ENCODE peak calls at places on chromosomes 7 and 10, in five cellular contexts. A, K, N, S and I are unnamed samples.
A peak's percentile ranks its signal among the peaks of the same experiment; 100 is the strongest.

GRCh38 chr10:97279121-97279815 is 13.2 kb downstream of the ARHGAP19 start:
- DNase-seq in A (peak; percentile 78), K (no peak), N (no peak), S (no peak), I (no peak)

GRCh38 chr7:71735961-71736556 is 604.1 kb downstream of the GALNT17 start:
- DNase-seq in A (peak; percentile 51), K (peak; percentile 21), N (peak; percentile 56), S (peak; percentile 43), I (no peak)

GRCh38 chr7:105924950-105925349 is 38.1 kb upstream of the CDHR3 start:
- DNase-seq in A (no peak), K (no peak), N (no peak), S (no peak), I (peak; percentile 44)

GRCh38 chr10:127549009-127549408 is at the start of gene NPS:
- DNase-seq in A (no peak), K (no peak), N (no peak), S (no peak), I (no peak)

GRCh38 chr7:143289421-143289820 is 1.3 kb downstream of the CASP2 start:
- DNase-seq in A (no peak), K (no peak), N (no peak), S (no peak), I (no peak)

GRCh38 chr7:123748171-123748733 is 551 bp downstream of the WASL start:
- DNase-seq in A (no peak), K (peak; percentile 48), N (peak; percentile 72), S (no peak), I (no peak)

GRCh38 chr7:38846280-38846679 is 62.7 kb downstream of the VPS41 start:
- DNase-seq in A (peak; percentile 12), K (peak; percentile 21), N (peak; percentile 29), S (no peak), I (no peak)

GRCh38 chr10:75544923-75545322 is 113.5 kb downstream of the LRMDA start:
- DNase-seq in A (no peak), K (no peak), N (no peak), S (no peak), I (no peak)

GRCh38 chr10:120077707-120078492 is 185.4 kb downstream of the SEC23IP start:
- DNase-seq in A (no peak), K (no peak), N (no peak), S (no peak), I (peak; percentile 9)

GRCh38 chr10:8331387-8331786 is 276.9 kb downstream of the GATA3 start:
- DNase-seq in A (no peak), K (no peak), N (no peak), S (no peak), I (no peak)

GRCh38 chr10:79079074-79079397 is 10.3 kb downstream of the ZMIZ1 start:
- DNase-seq in A (no peak), K (no peak), N (no peak), S (no peak), I (no peak)

GRCh38 chr10:60388709-60389241 is 900 bp downstream of the ANK3 start:
- DNase-seq in A (no peak), K (no peak), N (no peak), S (no peak), I (no peak)

GRCh38 chr10:60387531-60387930 is 2.1 kb downstream of the ANK3 start:
- DNase-seq in A (no peak), K (no peak), N (no peak), S (no peak), I (no peak)

GRCh38 chr10:60389413-60390009 is at the start of gene ANK3:
- DNase-seq in A (no peak), K (no peak), N (no peak), S (no peak), I (no peak)

GRCh38 chr10:60388116-60388515 is 1.6 kb downstream of the ANK3 start:
- DNase-seq in A (no peak), K (no peak), N (no peak), S (no peak), I (no peak)

GRCh38 chr10:60390224-60390626 is 550 bp upstream of the ANK3 start:
- DNase-seq in A (no peak), K (no peak), N (no peak), S (no peak), I (no peak)
- TF ChIP-seq CHD2 in A (no peak), K (no peak), N (no peak), S (no peak), I (no peak)

DNA sequence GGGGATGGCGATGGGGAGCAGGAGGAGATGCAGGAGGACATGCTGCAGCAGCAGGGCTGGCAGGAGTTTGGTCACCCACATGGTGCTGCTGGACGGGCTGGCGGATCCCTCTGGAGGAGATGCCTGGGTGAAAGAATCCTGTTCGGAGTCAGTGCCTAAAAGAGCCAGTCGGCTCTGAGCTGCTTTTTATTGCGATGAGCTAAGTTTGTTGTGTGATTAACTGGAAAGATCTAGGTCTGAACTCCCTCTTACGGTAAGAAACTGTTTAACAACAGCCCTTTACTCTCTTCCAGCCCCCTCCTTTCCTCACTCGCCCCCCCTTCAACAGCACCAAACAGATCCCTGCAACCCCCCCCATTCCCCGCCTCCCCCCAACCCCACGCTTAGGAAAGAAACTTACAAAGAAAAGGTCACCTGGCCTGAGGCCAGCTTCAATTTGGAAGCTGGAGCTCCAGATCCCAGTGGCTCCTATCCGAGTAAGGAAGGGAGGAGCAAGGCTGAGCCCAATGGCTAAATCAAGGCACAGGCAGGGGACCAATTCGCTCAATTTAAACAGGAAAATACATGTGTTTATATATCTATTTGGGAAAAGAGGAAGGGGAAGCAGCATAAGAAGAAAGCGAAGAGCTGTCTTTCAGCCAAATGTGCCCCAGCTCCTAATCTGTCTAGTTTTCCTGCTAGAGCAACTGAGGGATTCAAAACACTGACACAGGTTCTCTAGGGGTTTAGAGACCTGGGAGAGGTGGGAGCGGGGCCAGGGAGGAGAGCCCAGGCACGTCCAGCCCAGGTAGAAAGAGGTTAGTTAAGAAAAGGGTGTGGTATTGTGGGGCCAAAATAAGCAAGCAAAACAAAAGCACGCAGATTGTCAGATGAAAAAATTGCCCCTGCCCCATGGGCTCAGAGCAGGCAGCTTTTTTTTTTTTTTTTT is at the start of gene HGF:
- DNase-seq in A (no peak), K (no peak), N (no peak), S (no peak), I (no peak)
- TF ChIP-seq POLR2A in A (no peak), K (no peak), N (no peak), S (no peak), I (no peak)

DNA sequence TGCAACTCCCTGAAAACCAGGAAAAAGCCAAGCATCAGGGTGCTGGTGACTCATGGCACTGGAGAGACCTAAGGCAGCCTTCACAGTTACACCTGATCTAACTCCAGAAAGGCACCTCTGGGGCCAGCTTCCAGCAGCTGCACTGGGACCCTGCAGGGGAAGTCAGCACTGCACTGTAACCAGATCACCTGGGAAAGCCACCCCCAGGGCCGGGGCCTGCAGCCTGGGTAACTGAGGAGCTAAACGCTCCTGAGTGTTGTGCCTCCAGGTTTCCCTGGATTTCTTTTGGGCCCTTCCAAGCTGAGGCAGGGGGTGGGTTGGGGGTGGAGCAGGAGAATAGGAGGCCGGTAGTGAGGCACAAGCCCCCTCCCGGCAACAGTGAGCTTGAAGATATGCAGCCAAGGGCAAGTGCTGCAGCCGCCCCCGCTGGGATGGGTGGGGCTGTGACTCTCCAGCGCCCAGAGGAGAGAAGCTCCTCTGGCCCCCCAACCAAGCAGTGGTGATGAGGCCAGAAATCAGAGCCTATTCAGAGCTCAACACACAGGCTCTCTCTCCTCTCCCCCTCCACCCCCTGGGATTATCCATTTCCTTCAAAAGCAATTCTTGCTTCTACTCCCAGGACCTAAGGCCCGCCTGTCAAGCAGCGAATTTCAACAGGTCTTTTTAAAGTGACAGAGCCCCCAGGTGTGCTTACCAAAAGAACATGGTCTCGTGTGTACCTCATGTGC is 2.6 kb downstream of the CXCL12 start:
- DNase-seq in A (no peak), K (no peak), N (no peak), S (no peak), I (no peak)
- H3K4me3 ChIP-seq in A (no peak overlapping the region), K (no peak overlapping the region), N (no peak overlapping the region), S (peak overlapping the region; percentile 83), I (no peak overlapping the region)

DNA sequence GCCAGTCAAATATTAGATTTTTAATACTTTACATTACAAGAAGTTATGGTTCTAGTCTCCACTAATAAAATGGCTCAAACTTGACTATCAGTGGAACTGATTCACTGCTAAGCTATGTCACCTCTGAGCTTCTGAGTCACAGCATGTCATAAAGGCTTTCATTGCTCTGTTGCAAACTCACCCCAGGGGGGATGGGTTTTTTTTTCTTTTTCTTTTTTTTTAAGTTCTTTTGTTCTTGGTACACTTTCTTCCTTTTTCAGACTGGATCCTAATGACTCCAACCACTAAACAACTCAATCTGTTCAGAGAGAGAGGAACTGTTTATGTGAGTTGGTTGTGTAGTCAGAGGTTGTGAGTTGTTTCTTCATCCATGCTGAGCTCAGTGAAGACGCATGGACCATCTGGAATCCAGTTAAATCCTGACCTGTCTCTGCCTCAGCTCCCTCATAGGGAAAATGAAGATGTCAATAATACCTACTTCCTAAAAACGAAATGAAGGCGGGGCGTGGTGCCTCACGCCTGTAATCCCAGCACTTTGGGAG is 11.0 kb downstream of the MYOF start:
- DNase-seq in A (peak; percentile 59), K (peak; percentile 88), N (no peak), S (no peak), I (no peak)
- TF ChIP-seq CHD2 in A (no peak), K (peak; percentile 25), N (no peak), S (no peak), I (no peak)

GRCh38 chr7:2892571-2892970 is 48.5 kb upstream of the GNA12 start:
- DNase-seq in A (no peak), K (no peak), N (no peak), S (no peak), I (no peak)

GRCh38 chr7:2896141-2896540 is 52.0 kb upstream of the GNA12 start:
- DNase-seq in A (no peak), K (no peak), N (no peak), S (no peak), I (no peak)

GRCh38 chr7:2894118-2894940 is 50.2 kb upstream of the GNA12 start:
- DNase-seq in A (no peak), K (no peak), N (no peak), S (no peak), I (peak; percentile 51)

GRCh38 chr7:2893411-2893861 is 49.3 kb upstream of the GNA12 start:
- DNase-seq in A (no peak), K (no peak), N (no peak), S (no peak), I (no peak)

GRCh38 chr7:2897023-2897422 is 52.9 kb upstream of the GNA12 start:
- DNase-seq in A (no peak), K (no peak), N (no peak), S (no peak), I (no peak)
- TF ChIP-seq POLR2A in A (no peak), K (no peak), N (no peak), S (no peak), I (no peak)

GRCh38 chr7:99137418-99138180 is 6.3 kb downstream of the SMURF1 start:
- DNase-seq in A (no peak), K (peak; percentile 36), N (no peak), S (peak; percentile 49), I (no peak)
- H3K4me3 ChIP-seq in A (no peak overlapping the region), K (no peak overlapping the region), N (no peak overlapping the region), S (no peak overlapping the region), I (no peak overlapping the region)

GRCh38 chr10:5165738-5166137 is 19.2 kb downstream of the AKR1C8 start:
- DNase-seq in A (no peak), K (no peak), N (peak; percentile 24), S (no peak), I (no peak)
- TF ChIP-seq CHD2 in A (no peak), K (no peak), N (no peak), S (no peak), I (no peak)

GRCh38 chr10:110845756-110846620 is 25.7 kb upstream of the PDCD4 start:
- DNase-seq in A (peak; percentile 91), K (no peak), N (no peak), S (no peak), I (no peak)
- TF ChIP-seq POLR2A in A (peak; percentile 52), K (no peak), N (no peak), S (no peak), I (no peak)

GRCh38 chr10:6044651-6045599 is 17.2 kb downstream of the IL2RA start:
- DNase-seq in A (no peak), K (no peak), N (no peak), S (no peak), I (no peak)
- H3K4me3 ChIP-seq in A (no peak overlapping the region), K (no peak overlapping the region), N (no peak overlapping the region), S (no peak overlapping the region), I (peak overlapping the region; percentile 9)